ENCODE peak calls at places on chromosomes 5 and 9, in four cellular contexts. A is fibroblast of lung, V is body of pancreas, S is WERI-Rb-1. Q is an unnamed sample.

GRCh38 chr9:132977626-132978450 is 656 bp upstream of the GFI1B start:
- DNase-seq in A (peak), V (peak), S (peak), Q (peak)

GRCh38 chr9:37787059-37787458 is 2.2 kb upstream of the EXOSC3 start:
- DNase-seq in A (no peak), V (no peak), S (no peak), Q (peak)

GRCh38 chr5:127838661-127839060 is 135.5 kb downstream of the CCDC192 start:
- DNase-seq in A (peak), V (no peak), S (no peak), Q (no peak)

GRCh38 chr9:93950619-93951601 is 4.2 kb downstream of the BARX1 start:
- DNase-seq in A (peak), V (peak), S (no peak), Q (peak)

GRCh38 chr9:115118471-115119156 is 657 bp upstream of the TNC start:
- DNase-seq in A (peak), V (peak), S (peak), Q (peak)

GRCh38 chr9:120878188-120879130 is 1.5 kb upstream of the PHF19 start:
- DNase-seq in A (no peak), V (no peak), S (peak), Q (no peak)

GRCh38 chr5:543755-544674 is 19.8 kb upstream of the SLC9A3 start:
- DNase-seq in A (no peak), V (no peak), S (no peak), Q (no peak)

GRCh38 chr9:84218322-84218721 is 122.2 kb downstream of the SLC28A3 start:
- DNase-seq in A (no peak), V (no peak), S (no peak), Q (peak)

GRCh38 chr5:57598756-57599155 is 116.1 kb upstream of the ACTBL2 start:
- DNase-seq in A (peak), V (no peak), S (no peak), Q (no peak)

GRCh38 chr5:57298295-57298984 is 124.6 kb downstream of the GPBP1 start:
- DNase-seq in A (peak), V (peak), S (peak), Q (peak)

GRCh38 chr9:33458444-33458843 is 11.1 kb upstream of the AQP3 start:
- DNase-seq in A (no peak), V (no peak), S (peak), Q (no peak)

GRCh38 chr5:127019928-127020327 is 10.4 kb downstream of the MARCHF3 start:
- DNase-seq in A (no peak), V (no peak), S (no peak), Q (no peak)

GRCh38 chr9:35756275-35756742 is 2.2 kb upstream of the MSMP start:
- DNase-seq in A (peak), V (peak), S (peak), Q (no peak)

GRCh38 chr9:36823466-36823865 is 210.6 kb downstream of the PAX5 start:
- DNase-seq in A (no peak), V (no peak), S (no peak), Q (no peak)

GRCh38 chr9:4324513-4324912 is 24.6 kb upstream of the GLIS3 start:
- DNase-seq in A (peak), V (no peak), S (no peak), Q (no peak)

GRCh38 chr9:8346291-8346690 is 546.7 kb upstream of the DMAC1 start:
- DNase-seq in A (peak), V (no peak), S (no peak), Q (no peak)

GRCh38 chr5:11390369-11390768 is 513.9 kb downstream of the CTNND2 start:
- DNase-seq in A (no peak), V (no peak), S (no peak), Q (no peak)

GRCh38 chr9:86175743-86176456 is 76.5 kb upstream of the GOLM1 start:
- DNase-seq in A (no peak), V (no peak), S (no peak), Q (no peak)

DNA sequence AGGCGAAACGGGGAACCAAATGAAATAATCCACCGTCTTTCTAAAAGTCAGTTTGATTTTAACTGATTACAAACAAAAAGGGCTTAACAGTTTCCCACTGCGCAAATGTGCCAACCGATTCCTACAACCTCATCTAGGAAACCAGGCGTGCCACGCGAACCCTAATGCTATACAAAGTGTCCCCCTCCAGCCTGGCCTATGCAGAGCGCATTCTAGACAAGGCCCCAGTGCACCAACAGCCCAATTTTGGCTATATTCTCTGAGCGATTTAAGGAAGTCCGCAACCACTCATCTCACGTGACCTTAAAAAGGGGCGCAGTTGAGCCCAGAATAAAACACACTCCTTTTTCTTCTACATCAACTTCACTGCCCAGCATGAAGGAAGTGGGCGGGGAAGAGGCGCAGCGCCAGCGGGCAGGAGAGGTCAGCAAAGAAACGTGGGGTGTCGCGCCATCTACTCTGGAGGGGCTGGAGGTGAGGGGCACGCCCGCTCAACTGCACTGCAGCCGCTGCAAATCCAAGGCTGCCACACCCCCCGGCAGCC is 779 bp downstream of the FAM13B start:
- DNase-seq in A (peak), V (peak), S (no peak), Q (peak)
- TF ChIP-seq CTCF in A (no peak), V (no peak), S (no peak), Q (no peak)

DNA sequence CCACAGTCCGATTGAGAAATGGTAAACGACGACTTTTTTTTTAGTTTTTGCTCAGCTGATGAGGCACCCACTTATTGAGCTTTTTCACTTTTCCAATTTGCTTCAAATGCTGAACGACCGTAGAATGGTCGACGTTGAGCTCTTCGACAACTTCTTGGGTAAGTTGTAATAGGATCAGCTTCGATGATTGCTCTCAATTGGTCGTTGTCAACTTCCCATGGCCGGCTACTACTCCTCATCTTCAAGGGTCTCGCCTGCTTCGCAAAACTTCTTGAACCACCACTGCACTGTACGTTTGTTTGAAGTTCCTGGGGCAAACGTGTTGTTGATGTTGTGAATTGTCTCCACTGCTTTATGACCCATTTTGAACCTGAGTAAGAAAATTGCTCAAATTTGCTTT is 35.7 kb downstream of the NSD1 start:
- DNase-seq in A (no peak), V (no peak), S (no peak), Q (no peak)
- TF ChIP-seq CTCF in A (no peak), V (no peak), S (no peak), Q (no peak)

DNA sequence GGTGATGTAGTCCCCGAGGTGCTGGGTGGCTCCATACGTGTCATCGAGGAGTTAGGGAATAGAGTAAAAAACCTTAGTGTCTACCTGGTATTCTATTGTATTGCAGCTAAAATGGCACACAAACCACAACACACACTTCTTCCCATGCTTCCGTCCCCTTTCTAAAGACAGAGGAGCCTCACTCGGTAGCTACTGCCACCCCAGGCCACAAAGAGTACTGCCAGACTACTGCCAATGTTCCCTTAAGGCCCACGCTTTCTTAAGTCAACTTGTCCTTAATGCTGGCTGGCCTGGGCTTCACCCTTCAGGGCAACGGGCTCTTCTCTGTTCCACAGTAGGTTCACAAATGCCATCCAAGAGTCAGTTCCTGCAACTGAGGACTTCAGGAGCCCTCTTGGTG is 673.0 kb downstream of the ELAVL2 start:
- DNase-seq in A (no peak), V (no peak), S (no peak), Q (no peak)
- TF ChIP-seq CTCF in A (no peak), V (no peak), S (peak), Q (no peak)

GRCh38 chr9:98159301-98159700 is 33.1 kb downstream of the CORO2A start:
- DNase-seq in A (no peak), V (no peak), S (no peak), Q (no peak)
- TF ChIP-seq CTCF in A (no peak), V (no peak), S (no peak), Q (no peak)

DNA sequence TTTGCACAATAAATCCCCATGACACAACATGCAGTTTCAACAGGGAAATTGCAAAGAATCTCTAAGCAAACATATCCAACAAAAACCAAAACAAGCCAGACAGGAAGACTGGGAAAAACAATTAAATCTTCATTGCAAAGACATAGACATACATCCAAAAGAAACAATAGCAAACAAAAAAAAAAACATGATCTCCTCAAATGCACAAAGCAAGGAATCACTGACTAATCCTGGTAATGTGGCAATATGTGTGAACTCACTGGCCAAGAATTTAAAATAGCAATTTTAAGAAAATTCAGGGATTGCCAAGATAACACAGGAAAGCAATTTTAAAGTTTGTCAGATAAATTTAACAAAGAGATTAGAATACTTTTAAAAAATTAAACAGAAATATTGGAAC is 520.1 kb upstream of the SMC2 start:
- DNase-seq in A (no peak), V (no peak), S (no peak), Q (no peak)
- TF ChIP-seq CTCF in A (no peak), V (no peak), S (no peak), Q (no peak)

DNA sequence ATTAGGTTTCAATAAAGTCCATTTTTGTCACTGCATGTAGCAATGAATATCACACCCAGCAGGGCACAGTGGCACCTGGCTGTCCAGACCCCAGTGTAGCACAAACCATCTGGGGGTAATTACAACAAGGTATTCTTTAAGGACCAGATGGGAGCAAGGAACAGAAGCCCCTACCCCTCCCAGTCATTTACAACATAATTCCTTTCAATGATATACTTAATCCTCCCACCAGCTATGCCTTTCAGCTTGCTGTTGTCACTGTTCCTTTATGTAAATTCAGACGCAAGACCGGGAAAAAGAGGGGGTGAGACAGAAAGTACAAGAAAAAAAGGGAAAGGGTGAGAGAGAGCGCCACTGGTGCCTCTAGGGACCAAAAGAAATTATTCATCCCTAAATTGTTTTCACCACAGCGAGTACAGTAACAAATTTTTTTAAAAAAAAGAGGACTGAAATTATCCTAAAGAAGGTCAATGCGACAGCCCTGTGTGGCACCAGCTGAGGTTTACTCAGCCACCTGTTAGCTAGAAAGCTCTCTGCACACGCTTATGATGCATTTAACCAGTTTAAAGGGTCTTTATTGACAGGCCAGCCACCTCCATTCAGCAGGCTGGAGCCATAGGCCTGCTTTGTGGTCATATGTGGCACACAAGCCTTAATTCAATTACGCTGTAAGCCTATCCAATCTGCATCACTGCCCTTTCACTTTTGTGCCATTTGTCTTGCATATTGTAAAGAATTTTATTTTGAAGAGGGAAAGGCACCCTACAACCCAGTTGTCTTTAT is 210.2 kb upstream of the ISL1 start:
- DNase-seq in A (no peak), V (no peak), S (no peak), Q (no peak)
- TF ChIP-seq CTCF in A (no peak), V (no peak), S (no peak), Q (no peak)

GRCh38 chr5:135880278-135880677 is 15.4 kb downstream of the IL9 start:
- DNase-seq in A (peak), V (no peak), S (peak), Q (no peak)
- TF ChIP-seq CTCF in A (peak), V (no peak), S (peak), Q (no peak)

GRCh38 chr9:20462410-20462809 is 159.9 kb downstream of the MLLT3 start:
- DNase-seq in A (no peak), V (no peak), S (peak), Q (no peak)
- TF ChIP-seq CTCF in A (no peak), V (no peak), S (peak), Q (no peak)

DNA sequence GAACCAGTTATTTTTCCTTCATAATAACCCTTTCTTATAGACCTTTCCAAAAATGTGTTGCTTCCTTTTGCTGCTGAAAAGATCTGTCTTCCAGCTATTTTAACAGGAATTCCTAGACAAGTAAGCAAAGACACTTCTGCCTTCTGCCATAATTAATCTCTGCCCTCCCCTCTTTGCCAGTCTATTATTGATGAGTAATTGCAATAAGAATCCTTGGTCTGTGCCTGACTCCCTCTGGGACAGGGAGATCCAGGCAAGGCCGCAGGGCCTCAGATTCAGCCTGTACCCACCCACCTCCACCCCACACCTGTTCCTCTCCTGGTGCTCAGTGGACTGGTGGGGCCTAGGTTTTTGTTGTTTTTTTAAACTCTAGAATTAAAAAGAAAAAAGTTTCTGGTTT is 8.3 kb downstream of the FOXD1 start:
- DNase-seq in A (no peak), V (no peak), S (no peak), Q (no peak)
- TF ChIP-seq CTCF in A (no peak), V (no peak), S (no peak), Q (no peak)

GRCh38 chr5:81556809-81557208 is 162.9 kb upstream of the ACOT12 start:
- DNase-seq in A (no peak), V (no peak), S (no peak), Q (no peak)
- TF ChIP-seq CTCF in A (no peak), V (no peak), S (no peak), Q (no peak)